ENCODE peak calls at places on chromosomes 5 and 9, in seven cellular contexts. G is endodermal cell, N is GM12865, M is dorsolateral prefrontal cortex, F is Calu3, U is lower leg skin, B is AG09319. L is an unnamed sample.

GRCh38 chr9:41229408-41230401 is 40.6 kb upstream of the ZNG1F start:
- DNase-seq in G (peak), N (peak), M (peak), F (no peak), U (no peak), B (no peak), L (no peak)

GRCh38 chr9:113901196-113901818 is 25.2 kb downstream of the ZNF618 start:
- DNase-seq in G (no peak), N (no peak), M (peak), F (no peak), U (no peak), B (no peak), L (no peak)

GRCh38 chr9:88996046-88997005 is 5.1 kb downstream of the S1PR3 start:
- DNase-seq in G (no peak), N (no peak), M (no peak), F (no peak), U (no peak), B (no peak), L (no peak)

GRCh38 chr9:110048976-110049698 is 158.8 kb downstream of the C9orf152 start:
- DNase-seq in G (peak), N (peak), M (no peak), F (peak), U (no peak), B (no peak), L (peak)

GRCh38 chr5:150001660-150002493 is 1.3 kb downstream of the HMGXB3 start:
- DNase-seq in G (peak), N (peak), M (no peak), F (peak), U (no peak), B (no peak), L (no peak)

GRCh38 chr5:98767563-98767962 is 5.9 kb upstream of the RGMB start:
- DNase-seq in G (no peak), N (no peak), M (no peak), F (no peak), U (no peak), B (no peak), L (no peak)

GRCh38 chr5:76785493-76785892 is 33.3 kb upstream of the F2RL1 start:
- DNase-seq in G (no peak), N (no peak), M (no peak), F (peak), U (no peak), B (no peak), L (no peak)

GRCh38 chr5:14110680-14111079 is 32.5 kb upstream of the TRIO start:
- DNase-seq in G (no peak), N (no peak), M (no peak), F (no peak), U (no peak), B (no peak), L (no peak)

GRCh38 chr9:95754533-95755420 is 120.7 kb upstream of the ERCC6L2 start:
- DNase-seq in G (peak), N (no peak), M (no peak), F (no peak), U (no peak), B (no peak), L (no peak)

GRCh38 chr5:55319481-55319880 is 11.7 kb downstream of the MTREX start:
- DNase-seq in G (no peak), N (no peak), M (no peak), F (no peak), U (no peak), B (no peak), L (no peak)

GRCh38 chr9:120625222-120625621 is 45.3 kb upstream of the CDK5RAP2 start:
- DNase-seq in G (no peak), N (no peak), M (no peak), F (no peak), U (no peak), B (no peak), L (no peak)
- TF ChIP-seq CTCF in G (no peak), N (no peak), M (no peak), F (no peak), U (no peak), B (no peak), L (no peak)

DNA sequence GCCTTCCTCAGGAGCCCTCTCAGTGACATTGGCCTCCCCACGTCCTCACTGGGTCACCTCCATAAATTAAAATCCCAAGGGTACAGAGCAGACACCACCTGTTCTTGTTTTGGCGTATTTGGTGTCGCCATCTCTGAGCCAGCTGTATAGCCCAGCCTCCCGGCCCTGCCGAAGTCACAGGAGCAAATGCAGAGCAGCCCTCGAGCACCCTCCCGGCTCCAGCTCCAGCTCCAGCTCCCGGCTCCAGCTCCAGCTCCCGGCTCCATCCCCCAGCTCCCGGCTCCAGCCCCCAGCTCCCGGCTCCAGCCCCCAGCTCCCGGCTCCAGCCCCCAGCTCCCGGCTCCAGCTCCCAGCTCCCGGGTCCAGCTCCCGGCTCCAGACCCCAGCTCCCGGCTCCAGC is 74.3 kb downstream of the ZNF354C start:
- DNase-seq in G (no peak), N (no peak), M (no peak), F (no peak), U (no peak), B (no peak), L (no peak)
- TF ChIP-seq CTCF in G (no peak), N (no peak), M (no peak), F (no peak), U (no peak), B (no peak), L (no peak)

DNA sequence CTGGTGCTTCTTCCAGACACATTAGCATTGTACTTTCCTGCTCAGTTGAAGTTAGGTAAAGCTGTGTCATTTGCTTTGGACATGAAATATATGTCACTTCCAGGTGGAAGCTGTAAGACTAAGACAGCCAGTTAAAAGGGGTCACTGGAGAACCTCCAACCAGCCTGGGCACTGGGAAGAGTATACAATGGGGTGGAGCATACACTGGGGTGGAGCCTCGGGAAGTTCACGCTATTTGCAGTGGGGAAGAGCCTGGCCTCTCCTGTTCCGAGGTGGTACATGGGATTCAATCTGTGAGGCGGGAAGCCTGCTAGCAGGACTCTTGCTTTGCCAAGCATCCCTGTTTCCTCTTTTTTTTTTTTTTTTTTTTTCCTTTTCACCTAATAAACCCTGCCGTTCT is 145.3 kb downstream of the TTC39B start:
- DNase-seq in G (no peak), N (no peak), M (no peak), F (no peak), U (no peak), B (no peak), L (no peak)
- TF ChIP-seq CTCF in G (no peak), N (no peak), M (no peak), F (no peak), U (no peak), B (no peak), L (no peak)

GRCh38 chr5:171848911-171849520 is 63.4 kb downstream of the SMIM23 start:
- DNase-seq in G (no peak), N (no peak), M (no peak), F (no peak), U (no peak), B (no peak), L (no peak)
- TF ChIP-seq CTCF in G (no peak), N (no peak), M (no peak), F (no peak), U (no peak), B (no peak), L (no peak)

DNA sequence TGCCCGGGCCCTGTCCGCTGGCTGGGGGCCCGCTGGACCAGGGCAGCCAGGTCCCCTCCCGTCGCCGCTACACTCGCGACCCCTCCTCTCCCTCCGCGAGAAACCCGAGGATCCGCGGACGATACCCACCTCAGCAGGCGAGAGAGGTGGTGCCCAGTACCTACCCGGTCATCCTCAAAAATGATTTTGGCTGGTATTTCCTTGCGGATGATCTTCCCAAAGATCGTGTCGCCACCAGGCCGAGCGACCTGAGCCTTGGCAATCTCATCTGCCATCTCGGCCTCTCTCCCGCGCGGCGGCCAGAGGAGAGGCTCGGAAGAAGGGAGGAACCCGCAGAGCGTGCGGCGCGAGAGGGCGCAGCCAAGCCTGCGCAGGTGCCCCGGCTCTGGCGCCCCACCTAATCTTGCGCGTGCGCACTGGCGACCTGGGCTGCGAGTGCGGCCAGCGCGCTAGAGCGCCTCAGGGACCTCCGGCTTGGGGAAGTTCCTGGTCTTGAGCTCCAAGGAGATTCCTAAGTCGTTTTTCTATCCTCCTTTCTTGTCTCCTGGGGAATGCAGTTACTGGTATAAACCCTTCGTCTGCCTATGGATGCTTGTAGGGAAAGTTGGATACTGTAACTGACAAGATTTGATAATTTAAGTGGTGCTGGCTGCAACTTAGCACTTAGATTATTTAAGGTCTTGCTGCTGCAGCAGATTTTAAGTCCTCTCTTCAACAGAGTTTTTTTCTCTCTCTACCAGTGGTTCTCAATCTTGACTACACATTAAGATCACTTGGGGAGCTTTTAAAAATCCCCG is at the start of gene HINT1:
- DNase-seq in G (peak), N (peak), M (peak), F (peak), U (peak), B (peak), L (peak)
- TF ChIP-seq CTCF in G (no peak), N (peak), M (peak), F (no peak), U (no peak), B (peak), L (no peak)

GRCh38 chr5:139414601-139415121 is 10.8 kb upstream of the SPATA24 start:
- DNase-seq in G (no peak), N (no peak), M (no peak), F (no peak), U (no peak), B (no peak), L (no peak)
- TF ChIP-seq CTCF in G (no peak), N (no peak), M (no peak), F (no peak), U (no peak), B (no peak), L (no peak)

DNA sequence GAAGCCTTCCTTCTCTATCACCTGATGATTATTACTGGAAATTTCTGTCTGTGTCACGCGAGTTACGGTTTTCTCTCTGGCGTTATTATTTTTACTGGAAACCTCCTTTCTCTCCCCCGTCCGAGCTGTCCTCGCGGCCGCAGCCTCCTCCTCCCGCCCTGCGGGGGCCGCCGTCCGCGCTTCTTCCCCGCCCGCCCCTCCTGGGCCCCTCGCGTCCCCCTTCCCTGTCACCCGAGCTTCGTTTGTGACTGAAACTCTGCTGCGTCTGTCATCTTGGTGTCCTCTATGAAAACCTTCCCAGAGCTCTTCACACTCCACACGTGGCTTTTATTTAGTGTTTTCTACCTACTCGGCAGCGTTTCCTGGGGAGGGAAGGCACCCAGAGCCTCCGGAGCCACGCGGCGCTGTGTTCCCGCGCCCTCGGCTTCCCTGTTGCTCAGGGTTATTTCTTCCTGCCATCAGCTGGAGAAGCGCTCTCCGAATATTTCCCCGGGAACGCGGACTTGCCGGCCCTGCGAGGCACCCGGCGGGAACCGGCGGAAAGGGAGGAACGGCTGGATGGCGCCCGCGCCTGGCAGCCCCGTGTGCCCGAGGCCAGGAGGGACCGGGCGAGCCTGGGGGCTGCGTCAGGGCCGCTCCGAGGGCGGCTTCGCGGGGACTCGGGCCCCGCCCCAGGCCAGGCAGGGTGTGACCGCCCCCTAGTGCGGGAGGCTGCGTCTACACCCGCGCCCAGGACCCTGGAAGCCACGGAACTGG is 33.9 kb downstream of the TRIP13 start:
- DNase-seq in G (peak), N (no peak), M (no peak), F (no peak), U (no peak), B (no peak), L (peak)
- TF ChIP-seq CTCF in G (peak), N (peak), M (no peak), F (no peak), U (no peak), B (peak), L (peak)

L was measured in mesothelial cell of epicardium.